ENCODE peak calls at places on chromosomes 2 and 18, in five cellular contexts. J is lower leg skin, C is anterior cingulate cortex, X is retina, K is adrenal gland. B is an unnamed sample.
A peak's percentile ranks its signal among the peaks of the same experiment; 100 is the strongest.

GRCh38 chr2:134683561-134684112 is 35.2 kb downstream of the TMEM163 start:
- DNase-seq in J (no peak), C (no peak), X (no peak), K (peak; percentile 57), B (no peak)

GRCh38 chr2:180625006-180625844 is 355.2 kb upstream of the UBE2E3 start:
- DNase-seq in J (no peak), C (no peak), X (no peak), K (no peak), B (no peak)

GRCh38 chr2:29714333-29714732 is 207.1 kb downstream of the ALK start:
- DNase-seq in J (no peak), C (no peak), X (no peak), K (no peak), B (no peak)

GRCh38 chr2:130884503-130884902 is 47.8 kb downstream of the ARHGEF4 start:
- DNase-seq in J (no peak), C (no peak), X (no peak), K (peak; percentile 2), B (no peak)

GRCh38 chr18:74623047-74623816 is 25.6 kb downstream of the ZNF407 start:
- DNase-seq in J (no peak), C (no peak), X (peak; percentile 19), K (no peak), B (no peak)

GRCh38 chr2:48488545-48488944 is 41.4 kb upstream of the STON1 start:
- DNase-seq in J (no peak), C (no peak), X (no peak), K (no peak), B (no peak)

GRCh38 chr2:112164876-112165275 is 26.7 kb downstream of the FBLN7 start:
- DNase-seq in J (no peak), C (no peak), X (no peak), K (no peak), B (no peak)

GRCh38 chr2:239902749-239903201 is 122.4 kb downstream of the NDUFA10 start:
- DNase-seq in J (no peak), C (no peak), X (peak; percentile 12), K (no peak), B (no peak)

GRCh38 chr2:118812530-118812929 is 34.9 kb downstream of the EN1 start:
- DNase-seq in J (no peak), C (no peak), X (no peak), K (no peak), B (no peak)

GRCh38 chr18:46320928-46321855 is 217.0 kb downstream of the HAUS1 start:
- DNase-seq in J (no peak), C (no peak), X (no peak), K (no peak), B (no peak)

GRCh38 chr2:11855120-11855760 is 108.8 kb downstream of the LPIN1 start:
- DNase-seq in J (no peak), C (no peak), X (no peak), K (no peak), B (no peak)

GRCh38 chr2:108967757-108968156 is 21.3 kb downstream of the EDAR start:
- DNase-seq in J (no peak), C (no peak), X (no peak), K (no peak), B (no peak)

GRCh38 chr2:198628596-198628995 is 824.2 kb downstream of the PLCL1 start:
- DNase-seq in J (no peak), C (no peak), X (no peak), K (no peak), B (no peak)

GRCh38 chr2:63681896-63682295 is 93.1 kb downstream of the MDH1 start:
- DNase-seq in J (no peak), C (no peak), X (no peak), K (no peak), B (no peak)

GRCh38 chr2:159030674-159031380 is 62.4 kb downstream of the TANC1 start:
- DNase-seq in J (no peak), C (no peak), X (peak; percentile 29), K (peak; percentile 88), B (no peak)

GRCh38 chr2:9740382-9741040 is 102.8 kb upstream of the TAF1B start:
- DNase-seq in J (no peak), C (no peak), X (no peak), K (no peak), B (no peak)

GRCh38 chr2:100704156-100704555 is 115.8 kb upstream of the NPAS2 start:
- DNase-seq in J (no peak), C (no peak), X (no peak), K (no peak), B (no peak)

GRCh38 chr2:105397025-105397722 is 1.7 kb downstream of the FHL2 start:
- DNase-seq in J (no peak), C (no peak), X (no peak), K (peak; percentile 53), B (no peak)

GRCh38 chr2:202821538-202822160 is 49.9 kb downstream of the ICA1L start:
- DNase-seq in J (no peak), C (no peak), X (no peak), K (no peak), B (no peak)